ENCODE peak calls at places on chromosome 12, in four cellular contexts. H is IMR-90; O is left ventricle myocardium inferior; D is CD8-positive, alpha-beta T cell. V is an unnamed sample. For H3K4me1, the result is how much of the 10 kb centered on the place peaks cover.

GRCh38 chr12:70196732-70197361 is 46.4 kb upstream of the CNOT2 start:
- DNase-seq in O (no peak), D (no peak), H (no peak), V (no peak)

GRCh38 chr12:95701722-95702418 is 88.7 kb downstream of the NTN4 start:
- DNase-seq in H (no peak), O (no peak), D (no peak), V (no peak)

GRCh38 chr12:86496595-86496994 is 240.4 kb upstream of the MGAT4C start:
- DNase-seq in D (no peak), H (no peak), O (no peak), V (no peak)

GRCh38 chr12:81257952-81258551 is 180.2 kb downstream of the ACSS3 start:
- DNase-seq in O (no peak), H (peak), D (no peak), V (no peak)

GRCh38 chr12:6970096-6970527 is 352 bp downstream of the PHB2 start:
- DNase-seq in O (no peak), H (no peak), D (no peak), V (no peak)

GRCh38 chr12:90854136-90854689 is 100.8 kb downstream of the CCER1 start:
- DNase-seq in D (no peak), O (no peak), H (peak), V (no peak)

GRCh38 chr12:113462880-113463745 is 8.6 kb downstream of the LHX5 start:
- DNase-seq in D (no peak), O (no peak), H (no peak), V (no peak)

GRCh38 chr12:52539024-52539820 is 13.7 kb downstream of the KRT71 start:
- DNase-seq in D (no peak), O (no peak), H (peak), V (no peak)

GRCh38 chr12:47071241-47071852 is 8.1 kb upstream of the PCED1B start:
- DNase-seq in D (no peak), O (no peak), H (no peak), V (no peak)

GRCh38 chr12:88235183-88235833 is 93.2 kb downstream of the TMTC3 start:
- DNase-seq in D (no peak), H (no peak), O (no peak), V (no peak)

GRCh38 chr12:473863-474577 is 14.3 kb downstream of the B4GALNT3 start:
- DNase-seq in D (peak), O (no peak), H (no peak), V (no peak)

GRCh38 chr12:79063258-79063657 is 198.7 kb downstream of the SYT1 start:
- DNase-seq in D (no peak), O (no peak), H (peak), V (no peak)

GRCh38 chr12:25756974-25757665 is 201.4 kb upstream of the RASSF8 start:
- DNase-seq in D (no peak), O (no peak), H (no peak), V (no peak)

GRCh38 chr12:63083046-63083445 is 68.0 kb downstream of the AVPR1A start:
- DNase-seq in O (no peak), H (no peak), D (no peak), V (no peak)

GRCh38 chr12:95532851-95533250 is 18.4 kb downstream of the USP44 start:
- DNase-seq in O (no peak), D (no peak), H (peak), V (no peak)

GRCh38 chr12:132629330-132629729 is 10.8 kb downstream of the P2RX2 start:
- DNase-seq in H (no peak), D (no peak), O (no peak), V (no peak)

GRCh38 chr12:46210835-46211439 is 57.9 kb downstream of the SLC38A1 start:
- DNase-seq in D (no peak), H (no peak), O (no peak), V (no peak)

GRCh38 chr12:128819293-128820144 is 4.2 kb downstream of the SLC15A4 start:
- DNase-seq in O (no peak), D (no peak), H (no peak), V (no peak)

GRCh38 chr12:96136720-96137378 is 57.3 kb upstream of the ELK3 start:
- DNase-seq in D (no peak), H (peak), O (no peak), V (no peak)

GRCh38 chr12:2999265-2999841 is 40.2 kb downstream of the TEAD4 start:
- DNase-seq in H (no peak), D (no peak), O (peak), V (no peak)

GRCh38 chr12:58640314-58640713 is 280.0 kb downstream of the LRIG3 start:
- DNase-seq in O (no peak), H (peak), D (no peak), V (no peak)

GRCh38 chr12:26032719-26033241 is 74.3 kb downstream of the RASSF8 start:
- DNase-seq in D (no peak), H (no peak), O (no peak), V (no peak)

GRCh38 chr12:132489078-132489601 is 811 bp upstream of the FBRSL1 start:
- DNase-seq in D (peak), O (peak), H (no peak), V (no peak)

GRCh38 chr12:28424965-28425364 is 234.7 kb downstream of the CCDC91 start:
- DNase-seq in H (peak), O (peak), D (no peak), V (no peak)

GRCh38 chr12:84701966-84702365 is 210.6 kb downstream of the SLC6A15 start:
- DNase-seq in D (no peak), H (peak), O (no peak), V (no peak)

GRCh38 chr12:76029982-76030377 is 1.6 kb downstream of the PHLDA1 start:
- DNase-seq in H (peak), D (no peak), O (no peak), V (no peak)

GRCh38 chr12:132163041-132163910 is 19.0 kb downstream of the NOC4L start:
- DNase-seq in D (no peak), H (no peak), O (peak), V (no peak)

GRCh38 chr12:19125325-19125724 is 4.2 kb upstream of the PLEKHA5 start:
- DNase-seq in H (peak), O (no peak), D (no peak), V (no peak)

GRCh38 chr12:80441921-80442320 is 2.1 kb upstream of the PTPRQ start:
- DNase-seq in H (peak), O (no peak), D (no peak), V (no peak)

GRCh38 chr12:124294686-124295315 is at the start of gene RFLNA:
- DNase-seq in H (no peak), D (no peak), O (no peak), V (no peak)

GRCh38 chr12:112303004-112303403 is 79.2 kb downstream of the HECTD4 start:
- DNase-seq in O (no peak), H (peak), D (peak), V (no peak)

GRCh38 chr12:30985814-30986452 is 59.4 kb downstream of the TSPAN11 start:
- DNase-seq in H (peak), D (no peak), O (peak), V (no peak)

GRCh38 chr12:126182619-126183236 is 1117.5 kb downstream of the AACS start:
- DNase-seq in O (no peak), H (no peak), D (no peak), V (no peak)

GRCh38 chr12:116136340-116136739 is 141.2 kb downstream of the MED13L start:
- DNase-seq in O (no peak), D (no peak), H (peak), V (no peak)

DNA sequence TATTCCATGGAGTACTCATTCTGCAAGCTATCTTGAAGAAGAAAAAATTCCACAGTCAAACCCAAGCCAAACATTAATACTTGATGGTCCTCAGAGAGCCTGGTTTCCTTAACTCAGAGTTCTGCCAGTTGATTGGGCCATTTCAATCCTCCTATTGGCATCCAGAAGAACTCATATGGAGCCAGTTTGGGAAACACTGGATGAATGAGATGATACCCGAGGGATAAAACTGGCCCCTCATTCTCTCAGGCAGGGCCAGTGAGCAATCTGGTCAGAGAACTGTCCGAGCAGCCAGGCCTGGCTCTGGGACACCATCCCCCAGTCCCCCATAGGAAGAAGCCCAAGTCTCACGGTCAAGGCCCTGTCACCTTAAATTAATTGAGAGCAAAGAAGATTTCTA is 48.8 kb downstream of the NUAK1 start:
- DNase-seq in H (no peak), O (no peak), D (no peak), V (no peak)
- H3K27ac ChIP-seq in H (no peak), O (peak), D (no peak), V (no peak)

GRCh38 chr12:123238961-123239360 is 5.7 kb downstream of the MTRFR start:
- DNase-seq in O (no peak), H (no peak), D (no peak), V (no peak)
- H3K4me1 ChIP-seq in O (half or more), H (under half), D (half or more), V (under half)

GRCh38 chr12:57104292-57104910 is 6.8 kb downstream of the STAT6 start:
- DNase-seq in H (no peak), O (no peak), D (no peak), V (no peak)

GRCh38 chr12:57103856-57104255 is 7.3 kb downstream of the STAT6 start:
- DNase-seq in H (no peak), D (no peak), O (no peak), V (no peak)

GRCh38 chr12:57099766-57100165 is 10.9 kb downstream of the NAB2 start:
- DNase-seq in D (no peak), O (no peak), H (no peak), V (no peak)

GRCh38 chr12:57099062-57099714 is 10.3 kb downstream of the NAB2 start:
- DNase-seq in H (no peak), D (no peak), O (no peak), V (no peak)

DNA sequence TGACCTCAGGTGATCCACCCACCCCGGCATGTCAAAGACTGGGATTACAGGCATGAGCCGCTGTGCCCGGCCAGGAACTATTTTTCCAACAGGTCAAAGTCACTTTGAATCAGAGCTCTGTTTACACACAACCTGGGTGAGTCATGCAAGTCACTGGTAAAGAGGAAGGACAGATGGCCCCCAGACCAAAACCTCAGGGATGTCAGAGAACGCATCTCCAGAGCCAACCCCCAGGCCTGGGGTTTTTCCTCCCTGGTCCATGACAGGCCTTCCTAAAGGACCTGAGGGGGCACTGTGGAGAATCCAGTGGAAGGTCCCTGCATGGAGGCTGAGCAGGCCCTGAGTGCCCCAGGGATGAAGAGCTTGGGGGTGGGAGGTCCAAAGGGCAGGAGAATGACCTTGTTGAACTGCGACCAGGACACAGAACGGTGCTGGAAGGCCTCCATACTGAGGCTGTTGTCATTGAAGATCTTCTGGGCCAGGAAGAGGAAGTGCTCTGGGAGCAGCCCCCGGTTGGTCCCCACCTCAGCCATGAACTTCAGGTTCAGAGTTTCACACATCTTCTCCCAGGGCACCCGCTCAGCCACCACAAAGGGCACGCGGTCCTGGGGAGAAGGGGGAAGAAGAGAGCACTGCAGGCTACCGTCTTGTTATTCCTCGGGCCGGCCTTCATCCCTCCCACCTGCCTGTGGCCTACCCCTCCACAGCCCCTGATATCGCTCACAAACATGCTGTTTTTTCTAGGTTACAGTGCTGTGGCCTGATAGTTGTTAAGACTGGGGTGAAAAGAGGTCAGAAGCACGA is 9.1 kb downstream of the STAT6 start:
- DNase-seq in D (no peak), O (no peak), H (peak), V (no peak)
- H3K27ac ChIP-seq in D (peak), O (no peak), H (no peak), V (no peak)

GRCh38 chr12:64418209-64418608 is 14.0 kb downstream of the XPOT start:
- DNase-seq in H (no peak), D (no peak), O (no peak), V (no peak)
- H3K4me1 ChIP-seq in H (under half), D (under half), O (under half), V (under half)

DNA sequence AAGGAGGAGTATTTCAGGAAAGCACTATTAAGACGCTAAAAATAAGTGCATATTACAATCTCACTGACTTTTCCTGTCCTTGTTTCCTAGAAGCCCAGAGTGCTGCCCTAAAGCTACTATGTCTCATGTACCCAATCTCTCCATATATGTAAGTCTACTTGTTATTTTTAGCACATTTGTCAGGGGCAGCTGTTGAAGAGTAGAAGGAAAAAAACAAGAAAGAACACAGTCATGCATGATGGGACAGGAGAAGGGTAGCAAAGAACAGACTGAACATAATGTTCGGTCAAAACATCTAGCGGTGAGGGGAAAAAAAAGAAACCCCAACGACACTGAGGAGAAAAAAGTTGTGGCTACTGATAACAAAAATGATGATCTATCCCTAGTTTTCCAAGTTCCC is 14.3 kb downstream of the YBX3 start:
- DNase-seq in O (no peak), D (no peak), H (no peak), V (no peak)
- H3K27ac ChIP-seq in O (peak), D (no peak), H (no peak), V (no peak)

GRCh38 chr12:92110083-92110640 is 35.5 kb downstream of the BTG1 start:
- DNase-seq in H (no peak), D (no peak), O (no peak), V (no peak)
- H3K4me1 ChIP-seq in H (under half), D (half or more), O (under half), V (under half)